ENCODE peak calls at places on chromosomes 1 and 21, in seven cellular contexts. N is GM23248, T is OCI-LY7, Q is neural progenitor cell, F is SK-N-SH, Y is HCT116, S is MM.1S. J is an unnamed sample.

GRCh38 chr1:36239941-36240637 is 15.8 kb downstream of the THRAP3 start:
- DNase-seq in N (no peak), T (no peak), Q (peak; percentile 69), F (no peak), Y (no peak), S (no peak), J (peak; percentile 71)

GRCh38 chr1:167533851-167534300 is 15.5 kb upstream of the CD247 start:
- DNase-seq in N (peak; percentile 64), T (peak; percentile 73), Q (peak; percentile 91), F (peak; percentile 81), Y (peak; percentile 48), S (peak; percentile 72), J (peak; percentile 83)

GRCh38 chr21:29091032-29091431 is 17.6 kb upstream of the CCT8 start:
- DNase-seq in N (peak; percentile 89), T (no peak), Q (no peak), F (no peak), Y (no peak), S (no peak), J (no peak)

GRCh38 chr1:90781429-90782020 is 64.4 kb upstream of the BARHL2 start:
- DNase-seq in N (no peak), T (no peak), Q (no peak), F (no peak), Y (no peak), S (no peak), J (no peak)

GRCh38 chr21:16086121-16086520 is 356.3 kb downstream of the USP25 start:
- DNase-seq in N (no peak), T (no peak), Q (no peak), F (no peak), Y (no peak), S (no peak), J (no peak)

GRCh38 chr1:228163004-228163753 is 2.4 kb upstream of the IBA57 start:
- DNase-seq in N (peak; percentile 52), T (no peak), Q (no peak), F (no peak), Y (no peak), S (no peak), J (peak; percentile 44)

GRCh38 chr1:6245869-6246496 is 2.0 kb downstream of the HES3 start:
- DNase-seq in N (peak; percentile 48), T (peak; percentile 29), Q (peak; percentile 94), F (peak; percentile 95), Y (no peak), S (no peak), J (peak; percentile 43)

GRCh38 chr1:230828421-230828820 is 39.9 kb downstream of the C1orf198 start:
- DNase-seq in N (no peak), T (no peak), Q (peak; percentile 37), F (no peak), Y (no peak), S (no peak), J (no peak)

GRCh38 chr1:171218661-171219060 is 29.6 kb upstream of the FMO1 start:
- DNase-seq in N (no peak), T (no peak), Q (no peak), F (no peak), Y (no peak), S (no peak), J (no peak)

GRCh38 chr1:119544165-119544762 is 37.3 kb downstream of the HSD3B1 start:
- DNase-seq in N (no peak), T (peak; percentile 6), Q (peak; percentile 28), F (peak; percentile 1), Y (peak; percentile 35), S (no peak), J (no peak)

GRCh38 chr1:22880174-22880601 is 92.5 kb downstream of the LACTBL1 start:
- DNase-seq in N (peak; percentile 56), T (no peak), Q (no peak), F (no peak), Y (no peak), S (no peak), J (no peak)

DNA sequence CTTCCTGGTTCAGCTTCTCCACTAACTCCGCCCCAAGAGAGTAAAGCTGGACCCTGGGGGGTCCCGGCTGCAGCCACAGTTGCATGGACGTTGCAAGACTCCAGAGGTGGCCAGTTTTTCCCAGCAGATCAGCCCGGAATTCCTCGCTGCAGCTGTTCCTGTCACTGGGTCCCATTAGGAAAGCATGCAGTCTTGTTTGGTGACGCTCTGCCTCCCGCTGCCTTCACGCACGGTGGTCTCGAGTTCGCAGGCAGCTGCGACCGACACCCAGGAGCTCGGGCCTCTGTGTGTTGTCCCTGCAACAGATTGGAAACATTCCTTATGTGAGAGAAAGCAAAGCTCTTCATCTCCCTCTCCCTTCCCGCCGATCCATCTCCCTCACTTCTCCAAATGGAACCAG is 162.8 kb downstream of the PRDM16 start:
- DNase-seq in N (no peak), T (no peak), Q (peak; percentile 50), F (no peak), Y (no peak), S (no peak), J (no peak)
- TF ChIP-seq EZH2phosphoT487 in N (no peak), T (no peak), Q (no peak), F (no peak), Y (no peak), S (no peak), J (no peak)

GRCh38 chr1:154696001-154696400 is 88.0 kb upstream of the ADAR start:
- DNase-seq in N (peak; percentile 43), T (no peak), Q (peak; percentile 33), F (peak; percentile 38), Y (no peak), S (no peak), J (no peak)

GRCh38 chr1:154694995-154695394 is 87.0 kb upstream of the ADAR start:
- DNase-seq in N (no peak), T (no peak), Q (no peak), F (no peak), Y (no peak), S (no peak), J (no peak)

GRCh38 chr1:154698320-154699096 is 90.5 kb upstream of the ADAR start:
- DNase-seq in N (peak; percentile 4), T (no peak), Q (peak; percentile 22), F (no peak), Y (no peak), S (peak; percentile 36), J (peak; percentile 66)

GRCh38 chr1:154696460-154696859 is 88.5 kb upstream of the ADAR start:
- DNase-seq in N (no peak), T (no peak), Q (no peak), F (no peak), Y (no peak), S (no peak), J (no peak)

GRCh38 chr1:154697710-154698109 is 89.7 kb upstream of the ADAR start:
- DNase-seq in N (peak; percentile 12), T (no peak), Q (no peak), F (no peak), Y (peak; percentile 60), S (no peak), J (no peak)
- TF ChIP-seq EZH2phosphoT487 in N (no peak), T (no peak), Q (no peak), F (no peak), Y (no peak), S (no peak), J (no peak)

GRCh38 chr1:111818081-111818480 is 62.4 kb downstream of the DDX20 start:
- DNase-seq in N (no peak), T (no peak), Q (no peak), F (no peak), Y (no peak), S (no peak), J (no peak)
- TF ChIP-seq EZH2phosphoT487 in N (no peak), T (no peak), Q (no peak), F (no peak), Y (no peak), S (no peak), J (no peak)

DNA sequence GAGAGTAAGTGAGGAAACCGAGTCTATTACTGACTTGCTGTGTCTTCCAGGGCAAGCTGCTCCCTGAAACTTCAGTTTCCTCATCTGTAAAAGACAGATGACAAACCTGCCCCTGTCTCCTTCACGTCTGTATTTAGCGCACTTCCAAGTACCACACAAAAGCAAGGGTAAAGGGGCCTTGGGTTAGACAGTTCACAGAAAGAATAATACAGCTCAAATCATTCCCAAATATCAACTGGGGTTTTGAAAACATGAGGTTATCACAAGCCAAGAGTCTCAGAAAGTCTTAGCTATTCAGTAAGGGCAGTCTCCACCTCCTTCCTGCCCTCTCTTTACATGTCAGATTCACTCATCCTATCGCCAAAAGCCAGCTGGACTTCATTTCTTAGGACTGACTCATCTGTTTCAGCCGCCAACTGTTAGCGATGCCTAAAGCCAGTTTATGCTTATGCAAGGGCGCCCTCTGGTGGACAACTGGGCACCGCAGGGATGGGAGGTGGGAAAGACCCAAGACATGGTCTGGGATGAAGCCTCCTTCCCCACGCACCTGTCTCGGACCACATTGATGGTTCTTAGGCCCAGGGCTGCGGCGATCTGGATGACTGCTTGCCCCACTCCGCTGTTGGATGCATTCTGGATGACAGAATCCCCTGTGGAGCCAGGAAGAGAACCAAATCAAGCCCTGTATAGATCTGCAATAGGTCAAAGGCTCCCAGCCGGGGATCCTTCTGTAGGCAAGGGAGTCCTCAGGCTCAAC is 21.1 kb upstream of the SRSF4 start:
- DNase-seq in N (peak; percentile 98), T (peak; percentile 85), Q (peak; percentile 96), F (peak; percentile 90), Y (peak; percentile 94), S (peak; percentile 91), J (peak; percentile 98)
- TF ChIP-seq EZH2phosphoT487 in N (no peak), T (no peak), Q (no peak), F (no peak), Y (no peak), S (no peak), J (no peak)

GRCh38 chr21:40049031-40049958 is 182.1 kb downstream of the PCP4 start:
- DNase-seq in N (no peak), T (no peak), Q (no peak), F (no peak), Y (no peak), S (no peak), J (peak; percentile 21)
- TF ChIP-seq EZH2phosphoT487 in N (no peak), T (no peak), Q (no peak), F (no peak), Y (no peak), S (no peak), J (no peak)

GRCh38 chr1:153750026-153750995 is 22.5 kb downstream of the INTS3 start:
- DNase-seq in N (peak; percentile 42), T (no peak), Q (peak; percentile 68), F (no peak), Y (no peak), S (no peak), J (no peak)
- TF ChIP-seq EZH2phosphoT487 in N (no peak), T (no peak), Q (no peak), F (no peak), Y (no peak), S (no peak), J (no peak)

DNA sequence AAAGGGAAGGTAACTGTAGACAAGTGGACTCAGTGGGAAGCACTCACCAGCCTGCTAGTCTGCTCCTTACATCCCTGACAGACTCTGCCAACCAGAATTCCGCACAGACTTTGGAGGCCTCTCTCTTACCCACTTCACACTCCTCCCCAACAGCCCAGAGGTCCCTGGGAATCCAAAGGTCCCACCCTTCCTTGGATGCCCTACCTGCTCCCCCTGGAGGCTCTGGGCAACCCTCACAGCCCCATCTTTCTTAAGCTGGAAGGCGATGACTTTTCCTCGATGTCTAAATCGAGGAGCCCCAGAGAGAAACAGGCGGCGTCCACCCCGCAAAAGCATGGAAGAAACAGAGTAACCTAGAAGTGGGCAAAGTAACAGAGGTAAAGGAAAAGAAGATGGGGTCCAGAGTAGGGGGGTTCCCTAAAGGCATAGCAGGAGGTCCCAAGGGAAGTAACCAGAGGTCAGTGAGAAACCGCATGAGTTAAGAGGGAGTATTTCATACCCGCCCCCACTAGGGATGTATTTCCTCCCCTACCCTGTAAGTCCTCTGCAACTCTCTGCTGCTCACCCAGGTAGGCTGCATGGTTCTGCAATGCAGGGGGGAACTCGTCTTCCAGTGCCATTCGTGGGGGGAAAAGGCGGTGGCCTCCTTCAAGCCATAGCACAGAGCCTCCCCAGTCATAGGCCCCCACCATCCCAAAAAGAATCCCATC is 8.4 kb downstream of the ITGA10 start:
- DNase-seq in N (no peak), T (no peak), Q (peak; percentile 11), F (no peak), Y (no peak), S (no peak), J (no peak)
- TF ChIP-seq EZH2phosphoT487 in N (no peak), T (no peak), Q (no peak), F (no peak), Y (no peak), S (no peak), J (no peak)

J was measured in hepatocyte.